ENCODE peak calls at places on chromosomes 11 and 22, in eight cellular contexts. R is D721Med, L is left lung, E is GM06990, N is astrocyte, Z is endothelial cell, Y is heart left ventricle, T is dorsolateral prefrontal cortex. J is an unnamed sample.

GRCh38 chr11:122743949-122744876 is 88.7 kb downstream of the UBASH3B start:
- DNase-seq in R (no peak), L (peak; percentile 61), E (peak; percentile 64), N (no peak), Z (no peak), Y (no peak), T (no peak), J (no peak)

GRCh38 chr11:115642660-115643059 is 138.4 kb upstream of the CADM1 start:
- DNase-seq in R (no peak), L (no peak), E (no peak), N (no peak), Z (no peak), Y (no peak), T (no peak), J (no peak)

GRCh38 chr11:117071344-117071787 is 26.9 kb downstream of the SIK3 start:
- DNase-seq in R (no peak), L (no peak), E (no peak), N (no peak), Z (no peak), Y (peak; percentile 42), T (no peak), J (no peak)

GRCh38 chr11:77617892-77618291 is 19.7 kb downstream of the CLNS1A start:
- DNase-seq in R (no peak), L (no peak), E (no peak), N (peak; percentile 42), Z (no peak), Y (no peak), T (no peak), J (no peak)

GRCh38 chr11:24391165-24391564 is 105.7 kb upstream of the LUZP2 start:
- DNase-seq in R (no peak), L (no peak), E (no peak), N (peak; percentile 66), Z (no peak), Y (no peak), T (no peak), J (no peak)

GRCh38 chr11:132073787-132074186 is 703.4 kb downstream of the NTM start:
- DNase-seq in R (no peak), L (no peak), E (no peak), N (no peak), Z (no peak), Y (no peak), T (no peak), J (no peak)

GRCh38 chr11:76838422-76839068 is 22.2 kb upstream of the ACER3 start:
- DNase-seq in R (no peak), L (no peak), E (no peak), N (no peak), Z (peak; percentile 56), Y (no peak), T (no peak), J (peak; percentile 38)

GRCh38 chr11:65224939-65225283 is 36.9 kb upstream of the POLA2 start:
- DNase-seq in R (no peak), L (peak; percentile 75), E (no peak), N (peak; percentile 55), Z (no peak), Y (peak; percentile 46), T (no peak), J (no peak)

GRCh38 chr22:36613958-36614357 is 85.0 kb upstream of the EIF3D start:
- DNase-seq in R (no peak), L (no peak), E (no peak), N (peak; percentile 68), Z (no peak), Y (no peak), T (no peak), J (peak; percentile 28)

GRCh38 chr11:117907276-117908110 is 21.7 kb downstream of the TMPRSS13 start:
- DNase-seq in R (no peak), L (peak; percentile 79), E (peak; percentile 74), N (peak; percentile 90), Z (peak; percentile 69), Y (peak; percentile 86), T (peak; percentile 83), J (peak; percentile 92)

GRCh38 chr11:10659339-10660216 is 34.0 kb downstream of the IRAG1 start:
- DNase-seq in R (no peak), L (peak; percentile 73), E (no peak), N (peak; percentile 90), Z (no peak), Y (peak; percentile 53), T (no peak), J (peak; percentile 18)

GRCh38 chr22:39182478-39183030 is 30.1 kb upstream of the CBX7 start:
- DNase-seq in R (no peak), L (no peak), E (no peak), N (peak; percentile 29), Z (no peak), Y (no peak), T (no peak), J (no peak)

GRCh38 chr11:84747871-84748270 is 879.3 kb downstream of the DLG2 start:
- DNase-seq in R (no peak), L (no peak), E (no peak), N (no peak), Z (no peak), Y (no peak), T (no peak), J (no peak)

GRCh38 chr11:119193626-119194025 is 8.4 kb downstream of the NHERF4 start:
- DNase-seq in R (peak; percentile 12), L (no peak), E (no peak), N (no peak), Z (no peak), Y (no peak), T (no peak), J (no peak)

GRCh38 chr11:36056160-36056751 is 112.4 kb downstream of the LDLRAD3 start:
- DNase-seq in R (peak; percentile 27), L (no peak), E (no peak), N (no peak), Z (peak; percentile 57), Y (no peak), T (no peak), J (peak; percentile 41)

GRCh38 chr11:77346906-77347603 is 45.6 kb upstream of the GDPD4 start:
- DNase-seq in R (no peak), L (no peak), E (no peak), N (peak; percentile 97), Z (no peak), Y (no peak), T (no peak), J (no peak)

GRCh38 chr11:37503411-37504065 is 905.5 kb upstream of the RAG2 start:
- DNase-seq in R (no peak), L (no peak), E (peak; percentile 61), N (no peak), Z (no peak), Y (no peak), T (no peak), J (no peak)

GRCh38 chr11:110735431-110736157 is 23.4 kb upstream of the ARHGAP20 start:
- DNase-seq in R (no peak), L (no peak), E (no peak), N (no peak), Z (no peak), Y (no peak), T (no peak), J (no peak)

GRCh38 chr22:44337658-44338004 is 24.9 kb upstream of the SHISAL1 start:
- DNase-seq in R (no peak), L (peak; percentile 55), E (no peak), N (peak; percentile 64), Z (no peak), Y (peak; percentile 74), T (peak; percentile 70), J (no peak)

GRCh38 chr22:27581688-27582087 is 219.9 kb downstream of the MN1 start:
- DNase-seq in R (no peak), L (peak; percentile 73), E (no peak), N (no peak), Z (no peak), Y (peak; percentile 87), T (peak; percentile 81), J (no peak)

GRCh38 chr22:41449321-41449720 is 2.7 kb upstream of the TOB2 start:
- DNase-seq in R (no peak), L (no peak), E (no peak), N (no peak), Z (no peak), Y (no peak), T (no peak), J (no peak)

GRCh38 chr22:17412232-17412631 is 43.0 kb downstream of the CECR2 start:
- DNase-seq in R (no peak), L (peak; percentile 58), E (no peak), N (no peak), Z (no peak), Y (peak; percentile 45), T (no peak), J (no peak)

GRCh38 chr11:94732617-94733292 is 35.4 kb upstream of the AMOTL1 start:
- DNase-seq in R (no peak), L (no peak), E (no peak), N (peak; percentile 75), Z (peak; percentile 47), Y (peak; percentile 68), T (no peak), J (no peak)

GRCh38 chr11:100687032-100687629 is at the start of gene ARHGAP42:
- DNase-seq in R (no peak), L (peak; percentile 69), E (peak; percentile 90), N (peak; percentile 52), Z (peak; percentile 65), Y (peak; percentile 85), T (peak; percentile 61), J (peak; percentile 80)
- TF ChIP-seq CTCF in R (no peak), L (no peak), E (no peak), N (no peak), Z (no peak), Y (no peak), T (no peak), J (no peak)

DNA sequence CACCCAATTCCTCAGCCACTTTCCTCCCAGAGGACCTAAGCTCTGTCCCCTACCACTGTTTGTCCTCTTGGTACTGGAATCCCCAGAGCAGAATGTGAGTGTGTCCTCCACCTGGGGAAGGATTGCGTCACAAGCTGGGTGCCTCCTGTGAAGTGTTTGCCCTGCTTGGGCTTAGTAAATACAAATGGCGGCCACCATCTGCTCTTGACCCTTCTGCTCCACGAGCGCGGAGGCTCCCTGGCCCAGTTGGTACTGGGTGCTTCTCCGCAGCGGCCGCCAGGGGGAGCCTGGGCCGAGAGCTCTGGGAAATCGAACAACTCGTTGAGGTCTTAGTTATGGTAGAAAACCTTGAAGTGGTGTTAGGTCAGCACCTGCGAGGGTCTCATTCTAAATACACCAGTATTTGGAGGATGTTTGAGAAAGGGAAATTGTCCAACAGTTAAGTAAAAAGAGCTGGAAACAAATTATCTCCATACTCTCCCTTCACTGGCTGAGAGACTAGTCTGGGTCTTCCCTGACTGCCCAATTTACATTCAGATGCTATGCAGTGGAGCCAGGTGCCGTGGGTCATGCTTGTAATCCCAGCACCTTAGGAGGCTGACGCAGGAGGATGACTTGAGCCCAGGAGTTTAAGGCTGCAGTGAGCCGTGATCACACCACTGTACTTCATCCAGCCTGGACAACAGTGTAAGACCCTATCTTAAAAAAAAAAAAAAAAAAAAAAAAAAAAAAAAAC is 74.6 kb upstream of the TEAD1 start:
- DNase-seq in R (no peak), L (peak; percentile 86), E (peak; percentile 20), N (no peak), Z (peak; percentile 42), Y (peak; percentile 46), T (peak; percentile 49), J (peak; percentile 67)
- TF ChIP-seq CTCF in R (peak; percentile 73), L (peak; percentile 83), E (peak; percentile 95), N (peak; percentile 56), Z (peak; percentile 83), Y (peak; percentile 59), T (peak; percentile 59), J (peak; percentile 82)

GRCh38 chr11:1226981-1227550 is 4.2 kb downstream of the MUC5B start:
- DNase-seq in R (peak; percentile 10), L (no peak), E (no peak), N (no peak), Z (peak; percentile 46), Y (peak; percentile 20), T (no peak), J (peak; percentile 56)
- TF ChIP-seq CTCF in R (no peak), L (no peak), E (no peak), N (peak; percentile 4), Z (peak; percentile 41), Y (no peak), T (no peak), J (peak; percentile 58)

GRCh38 chr22:45757068-45757467 is 85.4 kb downstream of the ATXN10 start:
- DNase-seq in R (no peak), L (no peak), E (no peak), N (peak; percentile 46), Z (no peak), Y (no peak), T (peak; percentile 47), J (peak; percentile 50)
- TF ChIP-seq CTCF in R (no peak), L (no peak), E (no peak), N (no peak), Z (no peak), Y (no peak), T (peak; percentile 12), J (no peak)